ENCODE peak calls at places on chromosomes 13 and 19, in five cellular contexts. P is AG10803; A is activated T-cell treated with anti-CD3 and anti-CD28 coated beads, Interleukin-2, amount 50 U/mL, for 72 hours; Y is A172; I is stimulated activated naive CD4-positive, alpha-beta T cell. R is an unnamed sample.

GRCh38 chr13:21966014-21966413 is 295.1 kb downstream of the FGF9 start:
- DNase-seq in A (no peak), Y (no peak), I (no peak), P (no peak), R (no peak)

GRCh38 chr19:4821265-4821664 is 10.2 kb downstream of the TICAM1 start:
- DNase-seq in Y (no peak), I (no peak), A (no peak), P (no peak), R (no peak)

GRCh38 chr13:68927387-68928026 is 1180.1 kb upstream of the ATXN8OS start:
- DNase-seq in Y (peak; percentile 52), A (no peak), P (no peak), I (no peak), R (no peak)

GRCh38 chr19:52248256-52248655 is 21.1 kb upstream of the ZNF766 start:
- DNase-seq in I (peak; percentile 62), Y (no peak), P (peak; percentile 44), A (peak; percentile 55), R (peak; percentile 46)

GRCh38 chr13:63048648-63049047 is 1633.0 kb upstream of the PCDH20 start:
- DNase-seq in Y (no peak), I (no peak), A (no peak), P (no peak), R (no peak)

GRCh38 chr19:45781282-45782161 is 768 bp downstream of the DMPK start:
- DNase-seq in I (no peak), P (no peak), Y (peak; percentile 54), A (no peak), R (no peak)

GRCh38 chr13:28718186-28718537 is 608 bp downstream of the SLC46A3 start:
- DNase-seq in I (no peak), P (peak; percentile 54), Y (peak; percentile 17), A (no peak), R (peak; percentile 24)

GRCh38 chr19:10510301-10510802 is 6.9 kb downstream of the S1PR5 start:
- DNase-seq in A (peak; percentile 73), I (peak; percentile 45), P (no peak), Y (no peak), R (no peak)

GRCh38 chr19:39351537-39352037 is 9.4 kb downstream of the SAMD4B start:
- DNase-seq in A (peak; percentile 78), I (no peak), Y (no peak), P (peak; percentile 36), R (peak; percentile 46)

GRCh38 chr19:46387713-46388130 is 25.6 kb downstream of the CCDC8 start:
- DNase-seq in I (no peak), P (no peak), Y (no peak), A (no peak), R (no peak)

GRCh38 chr13:48000559-48001126 is 430 bp downstream of the SUCLA2 start:
- DNase-seq in I (peak; percentile 9), A (no peak), Y (no peak), P (no peak), R (peak; percentile 8)

GRCh38 chr13:21297452-21297851 is 121.0 kb downstream of the MRPL57 start:
- DNase-seq in A (peak; percentile 5), P (peak; percentile 2), Y (no peak), I (no peak), R (no peak)

GRCh38 chr19:41569481-41570150 is 6.3 kb upstream of the CEACAM21 start:
- DNase-seq in A (no peak), P (no peak), I (no peak), Y (no peak), R (no peak)

GRCh38 chr13:99103536-99103935 is 97.1 kb upstream of the UBAC2 start:
- DNase-seq in A (no peak), I (no peak), P (no peak), Y (no peak), R (no peak)